ENCODE peak calls at places on chromosomes 16 and 17, in five cellular contexts. One of them, this sample, is unnamed.

GRCh38 chr16:5865231-5865630 is 767.6 kb upstream of the EEF2KMT start:
- DNase-seq in stimulated activated CD4-positive, alpha-beta T cell treated with anti-CD3 and anti-CD28 coated beads, Interleukin-12 subunit alpha, Interleukin-12 subunit beta, amount 100 ng/mL, for 24 hours: no peak
- DNase-seq in left colon: no peak
- DNase-seq in H54: no peak
- DNase-seq in IMR-90: no peak
- DNase-seq in this sample: no peak

GRCh38 chr16:8832383-8833100 is 34.9 kb downstream of the PMM2 start:
- DNase-seq in stimulated activated CD4-positive, alpha-beta T cell treated with anti-CD3 and anti-CD28 coated beads, Interleukin-12 subunit alpha, Interleukin-12 subunit beta, amount 100 ng/mL, for 24 hours: no peak
- DNase-seq in left colon: no peak
- DNase-seq in H54: no peak
- DNase-seq in IMR-90: no peak
- DNase-seq in this sample: no peak

GRCh38 chr17:71203953-71204352 is 916.9 kb upstream of the SOX9 start:
- DNase-seq in stimulated activated CD4-positive, alpha-beta T cell treated with anti-CD3 and anti-CD28 coated beads, Interleukin-12 subunit alpha, Interleukin-12 subunit beta, amount 100 ng/mL, for 24 hours: no peak
- DNase-seq in left colon: no peak
- DNase-seq in H54: no peak
- DNase-seq in IMR-90: peak
- DNase-seq in this sample: no peak

GRCh38 chr16:17572145-17572544 is 101.4 kb upstream of the XYLT1 start:
- DNase-seq in stimulated activated CD4-positive, alpha-beta T cell treated with anti-CD3 and anti-CD28 coated beads, Interleukin-12 subunit alpha, Interleukin-12 subunit beta, amount 100 ng/mL, for 24 hours: no peak
- DNase-seq in left colon: no peak
- DNase-seq in H54: no peak
- DNase-seq in IMR-90: no peak
- DNase-seq in this sample: no peak

GRCh38 chr17:4739122-4740024 is at the start of the genes CXCL16 and ZMYND15:
- DNase-seq in stimulated activated CD4-positive, alpha-beta T cell treated with anti-CD3 and anti-CD28 coated beads, Interleukin-12 subunit alpha, Interleukin-12 subunit beta, amount 100 ng/mL, for 24 hours: peak
- DNase-seq in left colon: peak
- DNase-seq in H54: peak
- DNase-seq in IMR-90: no peak
- DNase-seq in this sample: no peak

GRCh38 chr16:84314814-84315213 is 20.1 kb downstream of the WFDC1 start:
- DNase-seq in stimulated activated CD4-positive, alpha-beta T cell treated with anti-CD3 and anti-CD28 coated beads, Interleukin-12 subunit alpha, Interleukin-12 subunit beta, amount 100 ng/mL, for 24 hours: no peak
- DNase-seq in left colon: no peak
- DNase-seq in H54: no peak
- DNase-seq in IMR-90: peak
- DNase-seq in this sample: no peak

GRCh38 chr16:49281843-49282642 is 405 bp upstream of the CBLN1 start:
- DNase-seq in stimulated activated CD4-positive, alpha-beta T cell treated with anti-CD3 and anti-CD28 coated beads, Interleukin-12 subunit alpha, Interleukin-12 subunit beta, amount 100 ng/mL, for 24 hours: peak
- DNase-seq in left colon: peak
- DNase-seq in H54: no peak
- DNase-seq in IMR-90: peak
- DNase-seq in this sample: no peak

GRCh38 chr17:81035389-81036127 is 607 bp downstream of the BAIAP2 start:
- DNase-seq in stimulated activated CD4-positive, alpha-beta T cell treated with anti-CD3 and anti-CD28 coated beads, Interleukin-12 subunit alpha, Interleukin-12 subunit beta, amount 100 ng/mL, for 24 hours: no peak
- DNase-seq in left colon: no peak
- DNase-seq in H54: no peak
- DNase-seq in IMR-90: no peak
- DNase-seq in this sample: no peak

GRCh38 chr17:66589892-66590291 is 245.0 kb upstream of the CACNG5 start:
- DNase-seq in stimulated activated CD4-positive, alpha-beta T cell treated with anti-CD3 and anti-CD28 coated beads, Interleukin-12 subunit alpha, Interleukin-12 subunit beta, amount 100 ng/mL, for 24 hours: no peak
- DNase-seq in left colon: no peak
- DNase-seq in H54: no peak
- DNase-seq in IMR-90: no peak
- DNase-seq in this sample: no peak

GRCh38 chr17:21174719-21175118 is 39.2 kb downstream of the TMEM11 start:
- DNase-seq in stimulated activated CD4-positive, alpha-beta T cell treated with anti-CD3 and anti-CD28 coated beads, Interleukin-12 subunit alpha, Interleukin-12 subunit beta, amount 100 ng/mL, for 24 hours: no peak
- DNase-seq in left colon: no peak
- DNase-seq in H54: no peak
- DNase-seq in IMR-90: peak
- DNase-seq in this sample: no peak

GRCh38 chr16:8704098-8704497 is 29.7 kb downstream of the ABAT start:
- DNase-seq in stimulated activated CD4-positive, alpha-beta T cell treated with anti-CD3 and anti-CD28 coated beads, Interleukin-12 subunit alpha, Interleukin-12 subunit beta, amount 100 ng/mL, for 24 hours: no peak
- DNase-seq in left colon: no peak
- DNase-seq in H54: no peak
- DNase-seq in IMR-90: no peak
- DNase-seq in this sample: no peak

GRCh38 chr17:79838541-79839274 is 532 bp downstream of the CBX4 start:
- DNase-seq in stimulated activated CD4-positive, alpha-beta T cell treated with anti-CD3 and anti-CD28 coated beads, Interleukin-12 subunit alpha, Interleukin-12 subunit beta, amount 100 ng/mL, for 24 hours: peak
- DNase-seq in left colon: peak
- DNase-seq in H54: no peak
- DNase-seq in IMR-90: peak
- DNase-seq in this sample: no peak

GRCh38 chr16:30867747-30868146 is 26.1 kb downstream of the BCL7C start:
- DNase-seq in stimulated activated CD4-positive, alpha-beta T cell treated with anti-CD3 and anti-CD28 coated beads, Interleukin-12 subunit alpha, Interleukin-12 subunit beta, amount 100 ng/mL, for 24 hours: no peak
- DNase-seq in left colon: no peak
- DNase-seq in H54: peak
- DNase-seq in IMR-90: no peak
- DNase-seq in this sample: no peak

GRCh38 chr16:30660424-30661251 is 2.4 kb downstream of the FBRS start:
- DNase-seq in stimulated activated CD4-positive, alpha-beta T cell treated with anti-CD3 and anti-CD28 coated beads, Interleukin-12 subunit alpha, Interleukin-12 subunit beta, amount 100 ng/mL, for 24 hours: peak
- DNase-seq in left colon: peak
- DNase-seq in H54: no peak
- DNase-seq in IMR-90: peak
- DNase-seq in this sample: no peak

GRCh38 chr17:57136355-57136754 is 51.3 kb downstream of the AKAP1 start:
- DNase-seq in stimulated activated CD4-positive, alpha-beta T cell treated with anti-CD3 and anti-CD28 coated beads, Interleukin-12 subunit alpha, Interleukin-12 subunit beta, amount 100 ng/mL, for 24 hours: no peak
- DNase-seq in left colon: no peak
- DNase-seq in H54: no peak
- DNase-seq in IMR-90: no peak
- DNase-seq in this sample: no peak

GRCh38 chr16:943971-944370 is 26.8 kb downstream of the LMF1 start:
- DNase-seq in stimulated activated CD4-positive, alpha-beta T cell treated with anti-CD3 and anti-CD28 coated beads, Interleukin-12 subunit alpha, Interleukin-12 subunit beta, amount 100 ng/mL, for 24 hours: no peak
- DNase-seq in left colon: no peak
- DNase-seq in H54: no peak
- DNase-seq in IMR-90: no peak
- DNase-seq in this sample: no peak

GRCh38 chr17:21283482-21284318 is 811 bp upstream of the MAP2K3 start:
- DNase-seq in stimulated activated CD4-positive, alpha-beta T cell treated with anti-CD3 and anti-CD28 coated beads, Interleukin-12 subunit alpha, Interleukin-12 subunit beta, amount 100 ng/mL, for 24 hours: no peak
- DNase-seq in left colon: peak
- DNase-seq in H54: no peak
- DNase-seq in IMR-90: peak
- DNase-seq in this sample: no peak

GRCh38 chr17:48497103-48497502 is 33.7 kb downstream of the HOXB1 start:
- DNase-seq in stimulated activated CD4-positive, alpha-beta T cell treated with anti-CD3 and anti-CD28 coated beads, Interleukin-12 subunit alpha, Interleukin-12 subunit beta, amount 100 ng/mL, for 24 hours: no peak
- DNase-seq in left colon: no peak
- DNase-seq in H54: no peak
- DNase-seq in IMR-90: peak
- DNase-seq in this sample: no peak

GRCh38 chr16:55377840-55378239 is 53.8 kb downstream of the IRX6 start:
- DNase-seq in stimulated activated CD4-positive, alpha-beta T cell treated with anti-CD3 and anti-CD28 coated beads, Interleukin-12 subunit alpha, Interleukin-12 subunit beta, amount 100 ng/mL, for 24 hours: no peak
- DNase-seq in left colon: no peak
- DNase-seq in H54: no peak
- DNase-seq in IMR-90: no peak
- DNase-seq in this sample: no peak

GRCh38 chr16:3165111-3165822 is 22.7 kb upstream of the OR1F1 start:
- DNase-seq in stimulated activated CD4-positive, alpha-beta T cell treated with anti-CD3 and anti-CD28 coated beads, Interleukin-12 subunit alpha, Interleukin-12 subunit beta, amount 100 ng/mL, for 24 hours: no peak
- DNase-seq in left colon: no peak
- DNase-seq in H54: no peak
- DNase-seq in IMR-90: no peak
- DNase-seq in this sample: no peak

GRCh38 chr16:27759947-27760844 is 210.3 kb downstream of the KATNIP start:
- DNase-seq in stimulated activated CD4-positive, alpha-beta T cell treated with anti-CD3 and anti-CD28 coated beads, Interleukin-12 subunit alpha, Interleukin-12 subunit beta, amount 100 ng/mL, for 24 hours: no peak
- DNase-seq in left colon: no peak
- DNase-seq in H54: no peak
- DNase-seq in IMR-90: no peak
- DNase-seq in this sample: no peak